ENCODE peak calls at places on chromosomes 12 and 14, in nine cellular contexts. P is left ventricle myocardium superior; F is nucleus accumbens; D is iPS-NIHi11; X is HT1080; K is neural crest cell; A is CD8-positive, alpha-beta T cell; W is effector CD8-positive, alpha-beta T cell; O is HEK293T. H is an unnamed sample.

GRCh38 chr14:70000601-70001000 is 121.4 kb downstream of the SMOC1 start:
- DNase-seq in W (no peak), F (no peak), O (no peak), A (no peak), D (no peak), X (peak), P (no peak), K (no peak), H (no peak)

GRCh38 chr12:31999692-32000091 is 40.5 kb downstream of the RESF1 start:
- DNase-seq in A (no peak), P (no peak), O (no peak), W (no peak), K (no peak), F (no peak), D (no peak), X (no peak), H (no peak)

GRCh38 chr12:74394647-74395046 is 143.0 kb upstream of the ATXN7L3B start:
- DNase-seq in F (no peak), P (no peak), W (no peak), K (no peak), A (no peak), O (no peak), D (no peak), X (no peak), H (no peak)

GRCh38 chr14:75831455-75831854 is 150.3 kb downstream of the TGFB3 start:
- DNase-seq in K (no peak), F (no peak), W (no peak), X (peak), P (peak), A (peak), D (no peak), O (no peak), H (no peak)

GRCh38 chr12:6062427-6063378 is 61.8 kb downstream of the VWF start:
- DNase-seq in P (no peak), F (peak), O (peak), A (peak), W (peak), K (peak), X (peak), D (peak), H (peak)

GRCh38 chr14:104169005-104169764 is 30.8 kb downstream of the KIF26A start:
- DNase-seq in P (no peak), K (no peak), F (no peak), D (no peak), O (no peak), X (no peak), A (no peak), W (no peak), H (no peak)

GRCh38 chr12:64042901-64043300 is 179.2 kb downstream of the KICS2 start:
- DNase-seq in A (no peak), X (no peak), O (no peak), D (no peak), K (no peak), P (no peak), W (no peak), F (no peak), H (no peak)

GRCh38 chr12:113299619-113300237 is 35.2 kb downstream of the SLC8B1 start:
- DNase-seq in W (no peak), P (peak), D (peak), O (no peak), F (no peak), X (peak), A (no peak), K (no peak), H (peak)

GRCh38 chr12:2555487-2556082 is 239.2 kb upstream of the FKBP4 start:
- DNase-seq in P (no peak), F (no peak), K (no peak), A (no peak), W (no peak), X (no peak), D (no peak), O (no peak), H (peak)

GRCh38 chr12:754238-754816 is 1.9 kb downstream of the WNK1 start:
- DNase-seq in A (peak), W (no peak), K (no peak), O (no peak), D (no peak), X (peak), F (peak), P (no peak), H (peak)

GRCh38 chr14:33564774-33565630 is 385.9 kb downstream of the EGLN3 start:
- DNase-seq in A (no peak), W (no peak), O (no peak), K (no peak), X (peak), F (no peak), D (peak), P (no peak), H (no peak)

GRCh38 chr14:89688520-89688919 is 266.0 kb downstream of the EFCAB11 start:
- DNase-seq in W (no peak), D (no peak), O (no peak), F (no peak), A (no peak), P (no peak), K (no peak), X (no peak), H (no peak)

GRCh38 chr14:55864890-55865655 is 253.1 kb upstream of the PELI2 start:
- DNase-seq in K (no peak), W (no peak), A (no peak), F (no peak), X (no peak), D (peak), O (no peak), P (no peak), H (no peak)

GRCh38 chr14:36068777-36069534 is 107.6 kb downstream of the PTCSC3 start:
- DNase-seq in O (no peak), X (peak), A (no peak), F (no peak), W (no peak), K (no peak), P (no peak), D (no peak), H (no peak)

GRCh38 chr12:59164991-59165718 is 244.9 kb upstream of the LRIG3 start:
- DNase-seq in P (no peak), A (no peak), F (no peak), D (no peak), W (no peak), K (no peak), O (no peak), X (peak), H (peak)

GRCh38 chr12:58302487-58303011 is 361.2 kb downstream of the ATP23 start:
- DNase-seq in A (no peak), K (no peak), F (no peak), D (no peak), X (no peak), O (no peak), P (no peak), W (no peak), H (peak)

GRCh38 chr14:69963966-69964365 is 84.8 kb downstream of the SMOC1 start:
- DNase-seq in X (no peak), K (no peak), P (no peak), O (no peak), W (no peak), A (no peak), D (no peak), F (peak), H (no peak)

GRCh38 chr12:120249875-120250795 is 15.4 kb downstream of the PXN start:
- DNase-seq in K (no peak), P (peak), X (no peak), F (no peak), A (peak), D (no peak), O (no peak), W (no peak), H (no peak)

GRCh38 chr14:105817971-105818711 is 291.8 kb downstream of the TMEM121 start:
- DNase-seq in A (no peak), F (no peak), W (no peak), P (no peak), D (no peak), X (no peak), K (no peak), O (no peak), H (peak)

GRCh38 chr12:54588110-54588831 is at the start of gene PPP1R1A:
- DNase-seq in D (peak), A (no peak), O (peak), X (no peak), P (peak), K (no peak), W (no peak), F (peak), H (no peak)

GRCh38 chr12:110039085-110039807 is 9.1 kb downstream of the C12orf76 start:
- DNase-seq in P (no peak), O (no peak), K (no peak), D (peak), F (no peak), W (no peak), X (peak), A (peak), H (no peak)

GRCh38 chr14:39229601-39230110 is 4.1 kb upstream of the MIA2 start:
- DNase-seq in O (no peak), K (no peak), F (no peak), P (no peak), W (no peak), D (no peak), X (no peak), A (no peak), H (no peak)

GRCh38 chr12:115946867-115947695 is 330.4 kb downstream of the MED13L start:
- DNase-seq in K (no peak), F (no peak), A (no peak), X (no peak), D (no peak), O (peak), P (no peak), W (no peak), H (no peak)

GRCh38 chr12:52926596-52927241 is 21.8 kb upstream of the KRT8 start:
- DNase-seq in W (no peak), F (no peak), D (no peak), K (no peak), O (no peak), P (no peak), A (no peak), X (no peak), H (no peak)

GRCh38 chr12:15971211-15971610 is 60.1 kb downstream of the DERA start:
- DNase-seq in P (no peak), X (no peak), D (no peak), A (no peak), F (no peak), O (no peak), K (no peak), W (no peak), H (no peak)

GRCh38 chr14:95741051-95741490 is 27.1 kb upstream of the TCL1A start:
- DNase-seq in A (no peak), D (no peak), O (peak), F (no peak), W (no peak), X (peak), K (no peak), P (no peak), H (peak)

GRCh38 chr14:89176090-89176757 is 240.8 kb downstream of the FOXN3 start:
- DNase-seq in P (no peak), D (no peak), K (no peak), O (no peak), X (no peak), F (no peak), A (no peak), W (no peak), H (no peak)

GRCh38 chr12:5000204-5000603 is 43.5 kb upstream of the KCNA5 start:
- DNase-seq in W (no peak), K (no peak), X (no peak), F (no peak), P (no peak), D (no peak), O (no peak), A (no peak), H (no peak)

GRCh38 chr12:68349083-68349700 is 17.0 kb upstream of the MDM1 start:
- DNase-seq in P (no peak), A (no peak), O (no peak), D (no peak), W (no peak), K (no peak), F (no peak), X (no peak), H (peak)

GRCh38 chr12:31228811-31229792 is 96.8 kb downstream of the SINHCAF start:
- DNase-seq in K (no peak), O (no peak), A (no peak), F (no peak), W (no peak), P (peak), D (no peak), X (no peak), H (no peak)

GRCh38 chr12:41802803-41803202 is 341.9 kb downstream of the GXYLT1 start:
- DNase-seq in X (no peak), D (no peak), F (no peak), K (no peak), W (no peak), P (no peak), O (no peak), A (no peak), H (no peak)

H was measured in NCI-H2171 treated with DMSO at 0.1 percent for 48 hours.